ENCODE peak calls at places on chromosomes 4 and X, in four cellular contexts. Q is AG08395, K is left cardiac atrium, F is pulmonary artery endothelial cell. S is an unnamed sample.

GRCh38 chr4:94135701-94136100 is 72.0 kb upstream of the SMARCAD1 start:
- DNase-seq in Q (no peak), K (no peak), F (no peak), S (no peak)

GRCh38 chrX:109760241-109760921 is 27.3 kb upstream of the ACSL4 start:
- DNase-seq in Q (no peak), K (no peak), F (no peak), S (no peak)

GRCh38 chr4:118981839-118982381 is 93.3 kb downstream of the SYNPO2 start:
- DNase-seq in Q (peak; percentile 93), K (peak; percentile 60), F (peak; percentile 30), S (no peak)

GRCh38 chrX:19557816-19558215 is 42.5 kb upstream of the MAP3K15 start:
- DNase-seq in Q (no peak), K (no peak), F (no peak), S (no peak)

GRCh38 chrX:53483838-53484420 is 49.8 kb upstream of the HSD17B10 start:
- DNase-seq in Q (peak; percentile 39), K (no peak), F (no peak), S (no peak)

GRCh38 chr4:25486171-25486570 is 109.1 kb downstream of the ANAPC4 start:
- DNase-seq in Q (no peak), K (no peak), F (peak; percentile 72), S (no peak)

GRCh38 chr4:33914386-33914785 is 2329.9 kb downstream of the ARAP2 start:
- DNase-seq in Q (no peak), K (no peak), F (no peak), S (no peak)

GRCh38 chrX:105700316-105700715 is 122.0 kb upstream of the NRK start:
- DNase-seq in Q (no peak), K (no peak), F (no peak), S (no peak)